ENCODE peak calls at places on chromosome 1, in ten cellular contexts. W is foreskin keratinocyte; P is thoracic aorta; G is CD4-positive, CD25-positive, alpha-beta regulatory T cell; H is ovary; J is SJSA1; E is GM23248; I is mesendoderm; A is cardiac muscle cell; N is Karpas-422. Q is an unnamed sample. For H3K4me1, the result is how much of the 10 kb centered on the place peaks cover.

GRCh38 chr1:54274448-54274847 is 74.5 kb downstream of the MRPL37 start:
- DNase-seq in E (peak), H (no peak), W (no peak), N (no peak), P (no peak), I (no peak), J (no peak), G (no peak), A (no peak), Q (no peak)

GRCh38 chr1:109131800-109132199 is 17.9 kb downstream of the ELAPOR1 start:
- DNase-seq in A (no peak), P (no peak), W (no peak), N (no peak), G (no peak), H (no peak), J (no peak), E (no peak), I (no peak), Q (no peak)

GRCh38 chr1:43617011-43617410 is 32.9 kb upstream of the KDM4A start:
- DNase-seq in A (no peak), N (no peak), P (no peak), I (no peak), G (no peak), H (no peak), E (no peak), J (no peak), W (no peak), Q (no peak)

GRCh38 chr1:20124451-20125057 is 5.2 kb upstream of the PLA2G2D start:
- DNase-seq in A (peak), N (no peak), W (peak), J (peak), H (no peak), E (peak), P (no peak), I (no peak), G (no peak), Q (peak)

GRCh38 chr1:156804572-156805243 is 11.9 kb downstream of the SH2D2A start:
- DNase-seq in W (no peak), N (no peak), G (no peak), A (peak), H (no peak), I (peak), E (peak), J (no peak), P (no peak), Q (no peak)

GRCh38 chr1:46506470-46507219 is 17.0 kb downstream of the DMBX1 start:
- DNase-seq in E (peak), H (no peak), W (no peak), J (no peak), G (no peak), N (no peak), A (peak), P (no peak), I (no peak), Q (no peak)

GRCh38 chr1:43783671-43784205 is 76.4 kb downstream of the ST3GAL3 start:
- DNase-seq in P (no peak), E (peak), G (no peak), N (no peak), H (no peak), J (peak), I (peak), A (no peak), W (peak), Q (no peak)

GRCh38 chr1:205986291-205986690 is 16.9 kb downstream of the RAB7B start:
- DNase-seq in P (no peak), J (no peak), G (no peak), H (no peak), I (no peak), N (no peak), E (peak), A (no peak), W (no peak), Q (no peak)

GRCh38 chr1:56339093-56339492 is 240.3 kb downstream of the PLPP3 start:
- DNase-seq in J (no peak), E (no peak), I (no peak), N (no peak), A (no peak), W (no peak), P (no peak), G (no peak), H (no peak), Q (no peak)

GRCh38 chr1:29383972-29384371 is 147.7 kb downstream of the PTPRU start:
- DNase-seq in J (peak), E (peak), P (no peak), I (peak), N (no peak), A (peak), G (no peak), W (no peak), H (no peak), Q (no peak)

GRCh38 chr1:150221552-150221951 is 14.4 kb downstream of the ANP32E start:
- DNase-seq in E (peak), G (no peak), J (no peak), W (no peak), H (no peak), I (no peak), A (peak), N (peak), P (no peak), Q (no peak)

GRCh38 chr1:56502700-56503245 is 76.6 kb downstream of the PLPP3 start:
- DNase-seq in E (peak), H (no peak), A (peak), I (no peak), J (no peak), G (no peak), W (no peak), P (no peak), N (no peak), Q (no peak)

GRCh38 chr1:162233066-162233465 is 143.6 kb downstream of the SPATA46 start:
- DNase-seq in H (no peak), E (no peak), J (no peak), G (no peak), I (no peak), A (no peak), P (no peak), W (no peak), N (no peak), Q (no peak)

GRCh38 chr1:54973205-54973921 is 7.1 kb upstream of the TMEM61 start:
- DNase-seq in E (peak), P (no peak), G (no peak), A (peak), J (no peak), I (peak), H (no peak), W (no peak), N (no peak), Q (no peak)

GRCh38 chr1:180175291-180175690 is 20.6 kb downstream of the QSOX1 start:
- DNase-seq in W (no peak), H (no peak), N (no peak), E (no peak), I (no peak), J (no peak), G (no peak), P (no peak), A (no peak), Q (peak)

DNA sequence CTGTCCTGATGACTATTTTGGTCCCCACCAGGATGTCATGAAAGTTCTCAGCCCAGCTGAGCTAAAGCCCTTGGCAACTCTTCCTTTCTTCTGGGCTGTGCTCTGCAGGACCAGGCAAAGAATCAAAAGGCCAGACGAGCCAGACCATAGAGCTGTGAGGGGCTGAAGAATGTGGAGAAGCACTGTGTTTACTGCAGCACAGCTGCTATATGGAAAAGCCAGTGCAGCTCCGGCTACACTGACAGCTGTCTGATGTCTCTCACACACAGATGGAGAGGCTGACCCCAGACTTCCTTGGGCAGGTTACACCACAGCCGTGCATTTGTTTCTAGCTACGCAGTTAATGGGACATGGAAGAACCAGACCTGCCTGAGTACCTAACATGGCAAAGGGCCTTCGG is 40.4 kb downstream of the CD247 start:
- DNase-seq in J (no peak), G (no peak), N (no peak), P (no peak), E (no peak), W (no peak), A (no peak), H (no peak), I (no peak), Q (peak)
- H3K27ac ChIP-seq in J (no peak), G (peak), N (no peak), P (no peak), E (no peak), W (no peak), A (peak), H (no peak), I (peak), Q (no peak)

GRCh38 chr1:116806245-116806644 is 52.0 kb downstream of the CD2 start:
- DNase-seq in H (no peak), G (no peak), I (no peak), N (no peak), J (no peak), P (no peak), A (no peak), E (no peak), W (no peak), Q (no peak)
- H3K4me1 ChIP-seq in H (under half), G (half or more), I (under half), N (under half), J (under half), P (under half), A (under half), E (under half), W (under half), Q (under half)

DNA sequence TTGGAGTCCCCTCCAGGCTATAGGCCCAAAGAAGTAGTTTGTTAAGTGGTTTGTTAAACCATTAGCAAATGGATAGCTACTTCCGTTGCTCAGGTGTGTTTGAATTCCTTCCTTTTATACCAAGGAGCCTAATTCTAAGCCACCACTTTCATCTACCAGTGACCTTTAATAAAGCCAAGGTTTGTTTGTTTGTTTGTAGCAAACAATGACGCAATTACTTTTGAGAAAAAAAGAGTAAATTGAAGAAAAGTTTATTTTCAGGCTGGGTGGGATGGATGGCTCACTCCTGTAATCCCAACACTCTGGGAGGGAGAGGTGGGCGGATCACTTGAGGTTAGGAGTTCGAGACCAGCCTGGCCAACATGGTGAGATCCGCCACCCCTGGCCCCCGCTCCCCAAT is 30.8 kb upstream of the RD3 start:
- DNase-seq in H (no peak), E (no peak), A (no peak), I (peak), J (no peak), P (no peak), N (no peak), G (no peak), W (no peak), Q (no peak)
- H3K27ac ChIP-seq in H (no peak), E (no peak), A (no peak), I (no peak), J (no peak), P (no peak), N (no peak), G (no peak), W (no peak), Q (no peak)

DNA sequence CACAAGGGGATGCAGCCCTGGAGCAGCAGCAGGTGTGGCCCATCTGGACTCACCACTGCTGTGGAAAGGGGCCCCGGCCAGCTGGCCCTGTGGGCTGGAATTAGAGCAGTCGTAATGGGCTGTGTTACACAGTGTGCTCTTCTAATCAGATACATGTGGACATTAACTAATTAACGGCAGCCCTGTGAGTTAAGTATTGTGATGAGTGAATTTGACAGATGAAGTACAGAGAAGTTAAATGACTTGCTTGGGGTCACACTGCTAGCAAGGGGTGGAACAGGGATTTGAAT is 58.6 kb downstream of the MDM4 start:
- DNase-seq in E (no peak), G (no peak), W (no peak), P (no peak), H (peak), A (no peak), N (no peak), I (no peak), J (no peak), Q (no peak)
- H3K4me1 ChIP-seq in E (under half), G (under half), W (under half), P (under half), H (under half), A (under half), N (under half), I (under half), J (under half), Q (under half)

GRCh38 chr1:230084408-230085177 is 17.6 kb downstream of the GALNT2 start:
- DNase-seq in G (no peak), N (no peak), E (peak), I (peak), H (peak), J (peak), A (peak), P (peak), W (peak), Q (no peak)
- H3K27ac ChIP-seq in G (no peak), N (no peak), E (peak), I (no peak), H (peak), J (peak), A (no peak), P (peak), W (peak), Q (no peak)

GRCh38 chr1:89957063-89957462 is 37.8 kb upstream of the ZNF326 start:
- DNase-seq in I (no peak), P (no peak), N (no peak), G (no peak), J (no peak), H (no peak), A (no peak), E (no peak), W (no peak), Q (no peak)

GRCh38 chr1:89955806-89956205 is 39.1 kb upstream of the ZNF326 start:
- DNase-seq in E (no peak), J (no peak), P (no peak), W (no peak), G (no peak), A (no peak), N (no peak), H (no peak), I (no peak), Q (no peak)

GRCh38 chr1:89959719-89960118 is 35.2 kb upstream of the ZNF326 start:
- DNase-seq in P (no peak), W (no peak), N (no peak), I (peak), E (no peak), H (no peak), J (no peak), A (no peak), G (no peak), Q (no peak)

GRCh38 chr1:89962024-89962741 is 32.7 kb upstream of the ZNF326 start:
- DNase-seq in H (no peak), G (no peak), N (no peak), I (no peak), E (no peak), P (no peak), A (peak), J (peak), W (no peak), Q (no peak)

GRCh38 chr1:89959070-89959654 is 35.7 kb upstream of the ZNF326 start:
- DNase-seq in E (no peak), H (no peak), N (no peak), P (no peak), J (no peak), A (no peak), G (no peak), I (no peak), W (no peak), Q (no peak)
- H3K4me1 ChIP-seq in E (under half), H (under half), N (under half), P (under half), J (under half), A (under half), G (under half), I (under half), W (under half), Q (under half)

GRCh38 chr1:2506901-2507565 is 19.4 kb downstream of the PANK4 start:
- DNase-seq in P (no peak), I (no peak), W (no peak), A (no peak), G (no peak), E (no peak), N (no peak), H (no peak), J (no peak), Q (no peak)

GRCh38 chr1:2506007-2506860 is 20.2 kb downstream of the PANK4 start:
- DNase-seq in H (no peak), A (no peak), J (no peak), N (no peak), P (no peak), I (no peak), G (no peak), W (no peak), E (peak), Q (no peak)

GRCh38 chr1:2504224-2504948 is 22.0 kb downstream of the PANK4 start:
- DNase-seq in W (no peak), P (no peak), J (no peak), G (no peak), A (no peak), E (peak), N (no peak), I (no peak), H (no peak), Q (no peak)

GRCh38 chr1:2504949-2505272 is 21.5 kb downstream of the PANK4 start:
- DNase-seq in H (no peak), W (no peak), G (no peak), E (peak), J (no peak), N (no peak), I (no peak), A (no peak), P (no peak), Q (no peak)

DNA sequence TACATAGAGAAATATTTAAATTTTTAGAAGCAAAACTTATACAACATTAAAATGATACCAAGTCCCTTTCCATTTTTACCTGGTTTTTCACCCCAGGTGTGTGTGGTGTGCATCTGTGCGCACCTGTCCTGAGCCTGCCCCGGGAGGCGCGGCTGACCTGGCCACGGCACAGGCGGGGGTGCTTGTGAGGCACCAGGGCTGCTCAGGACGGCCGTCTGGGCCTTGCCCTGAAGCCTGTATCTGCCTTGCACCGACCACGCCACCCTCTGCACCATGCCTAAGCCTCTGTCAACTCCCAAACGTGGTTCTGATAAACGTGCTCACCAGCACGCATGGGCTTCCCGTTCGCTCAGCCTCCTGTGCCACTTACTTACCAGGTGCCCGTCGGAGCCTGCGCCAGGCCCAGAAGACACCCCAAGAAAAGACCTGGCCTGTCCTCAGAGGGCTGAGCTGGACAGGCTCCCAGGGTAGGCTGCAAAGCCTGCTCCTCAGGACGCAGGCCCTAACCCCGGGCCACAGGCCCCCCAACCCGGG is 20.9 kb downstream of the PANK4 start:
- DNase-seq in H (no peak), I (no peak), A (no peak), J (no peak), P (no peak), E (no peak), W (no peak), G (no peak), N (no peak), Q (no peak)
- H3K27ac ChIP-seq in H (no peak), I (no peak), A (no peak), J (no peak), P (no peak), E (no peak), W (no peak), G (no peak), N (no peak), Q (no peak)

GRCh38 chr1:80533178-80533577 is 1267.6 kb upstream of the ADGRL2 start:
- DNase-seq in G (no peak), W (no peak), H (no peak), I (no peak), E (no peak), N (no peak), P (no peak), A (no peak), J (no peak), Q (no peak)

GRCh38 chr1:80534606-80535360 is 1266.0 kb upstream of the ADGRL2 start:
- DNase-seq in N (no peak), W (no peak), J (no peak), A (peak), G (no peak), E (no peak), I (no peak), P (no peak), H (no peak), Q (no peak)

GRCh38 chr1:80535446-80535845 is 1265.3 kb upstream of the ADGRL2 start:
- DNase-seq in W (no peak), J (no peak), A (no peak), I (no peak), E (no peak), N (no peak), H (no peak), G (no peak), P (no peak), Q (no peak)

GRCh38 chr1:80536464-80536863 is 1264.3 kb upstream of the ADGRL2 start:
- DNase-seq in P (no peak), A (no peak), J (no peak), N (no peak), I (no peak), W (no peak), E (no peak), G (no peak), H (no peak), Q (no peak)

DNA sequence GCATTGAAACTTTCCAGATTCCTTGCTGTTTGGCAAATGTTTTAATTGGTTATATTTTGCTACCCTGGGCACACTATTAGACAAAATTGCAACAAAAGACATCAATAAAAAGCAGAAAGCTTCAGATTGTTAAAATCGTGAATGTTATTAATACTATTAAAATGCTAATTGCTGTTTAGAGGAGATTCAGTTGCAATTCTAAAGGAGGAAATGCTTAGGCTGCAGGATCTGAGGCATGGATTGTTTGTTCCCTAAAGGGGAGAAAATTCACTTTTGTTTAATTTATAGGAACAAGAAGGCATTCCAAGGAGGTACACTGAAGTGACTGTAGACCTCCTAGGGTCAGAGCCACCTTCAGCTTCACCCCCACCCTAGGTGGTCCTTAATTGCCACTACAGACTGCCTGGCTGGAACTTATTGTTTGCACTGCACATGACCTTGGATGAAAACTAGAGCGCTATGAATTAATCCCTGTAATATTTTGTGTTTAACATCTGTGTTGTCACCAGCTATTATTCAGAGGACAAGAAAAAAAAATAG is 1266.9 kb upstream of the ADGRL2 start:
- DNase-seq in I (no peak), E (no peak), J (peak), P (no peak), G (no peak), H (no peak), N (no peak), A (no peak), W (no peak), Q (no peak)
- H3K4me1 ChIP-seq in I (under half), E (under half), J (under half), P (under half), G (under half), H (under half), N (under half), A (under half), W (under half), Q (under half)